ENCODE peak calls at places on chromosomes 2 and 18, in nine cellular contexts. U is endodermal cell; Z is activated effector memory CD4-positive, alpha-beta T cell treated with anti-CD3 and anti-CD28 coated beads, Interleukin-2, amount 50 U/mL, for 16 hours; C is stimulated activated naive CD4-positive, alpha-beta T cell; R is T-helper 2 cell; G is lung microvascular endothelial cell; V is colonic mucosa; F is sciatic nerve; K is body of pancreas. L is an unnamed sample.

GRCh38 chr2:62457555-62457954 is 48.4 kb downstream of the TMEM17 start:
- DNase-seq in U (no peak), Z (no peak), C (no peak), R (no peak), G (no peak), V (no peak), F (no peak), K (peak), L (no peak)

GRCh38 chr18:34707670-34708069 is 2.4 kb upstream of the DTNA start:
- DNase-seq in U (peak), Z (no peak), C (no peak), R (no peak), G (peak), V (no peak), F (no peak), K (peak), L (no peak)

GRCh38 chr2:175035806-175036205 is 30.6 kb upstream of the CHN1 start:
- DNase-seq in U (no peak), Z (no peak), C (no peak), R (no peak), G (no peak), V (no peak), F (no peak), K (no peak), L (no peak)

GRCh38 chr18:49609416-49610284 is 47.8 kb downstream of the LIPG start:
- DNase-seq in U (peak), Z (no peak), C (no peak), R (no peak), G (no peak), V (peak), F (no peak), K (no peak), L (no peak)

GRCh38 chr2:8684421-8684884 is 2.6 kb downstream of the ID2 start:
- DNase-seq in U (peak), Z (peak), C (peak), R (no peak), G (no peak), V (peak), F (no peak), K (peak), L (no peak)

GRCh38 chr2:155298001-155298400 is 599.5 kb downstream of the KCNJ3 start:
- DNase-seq in U (no peak), Z (no peak), C (no peak), R (no peak), G (no peak), V (no peak), F (no peak), K (no peak), L (no peak)

GRCh38 chr2:237774811-237775553 is 23.6 kb upstream of the RBM44 start:
- DNase-seq in U (peak), Z (peak), C (no peak), R (no peak), G (peak), V (peak), F (no peak), K (peak), L (peak)

GRCh38 chr2:98460573-98461560 is 16.2 kb downstream of the INPP4A start:
- DNase-seq in U (peak), Z (peak), C (peak), R (no peak), G (no peak), V (no peak), F (no peak), K (no peak), L (no peak)

GRCh38 chr2:227661019-227661726 is 5.4 kb upstream of the SCYGR5 start:
- DNase-seq in U (peak), Z (no peak), C (no peak), R (no peak), G (no peak), V (no peak), F (no peak), K (no peak), L (no peak)

GRCh38 chr18:27844416-27844792 is 332.5 kb downstream of the CDH2 start:
- DNase-seq in U (no peak), Z (no peak), C (no peak), R (no peak), G (no peak), V (no peak), F (no peak), K (no peak), L (no peak)

L was measured in frontal cortex.